ENCODE peak calls at places on chromosome 12, in nine cellular contexts. V is naive thymus-derived CD4-positive, alpha-beta T cell; Y is Caco-2; A is astrocyte; O is CD8-positive, alpha-beta T cell; Z is lower lobe of right lung; L is IMR-90; W is uterus; F is mesendoderm. K is an unnamed sample.
A peak's percentile ranks its signal among the peaks of the same experiment; 100 is the strongest.

GRCh38 chr12:7637641-7638040 is 28.1 kb downstream of the APOBEC1 start:
- DNase-seq in A (no peak), Y (no peak), O (no peak), Z (no peak), W (no peak), L (no peak), V (no peak), F (peak; percentile 51), K (no peak)

GRCh38 chr12:109763201-109763841 is 49.7 kb downstream of the FAM222A start:
- DNase-seq in V (peak; percentile 6), Z (peak; percentile 45), O (no peak), W (no peak), A (peak; percentile 35), L (peak; percentile 58), F (peak; percentile 56), Y (no peak), K (no peak)

GRCh38 chr12:57892232-57892987 is 45.9 kb upstream of the CTDSP2 start:
- DNase-seq in V (no peak), Z (no peak), O (no peak), Y (no peak), L (no peak), F (no peak), A (no peak), W (no peak), K (no peak)

GRCh38 chr12:3077572-3078081 is 448 bp downstream of the TSPAN9 start:
- DNase-seq in Z (no peak), Y (peak; percentile 29), W (peak; percentile 50), V (no peak), L (peak; percentile 45), A (peak; percentile 28), F (no peak), O (peak; percentile 14), K (no peak)

GRCh38 chr12:11758087-11758837 is 108.8 kb downstream of the ETV6 start:
- DNase-seq in Y (no peak), F (no peak), O (no peak), Z (no peak), L (no peak), V (no peak), A (no peak), W (no peak), K (no peak)

GRCh38 chr12:10615532-10615931 is 2.1 kb upstream of the MAGOHB start:
- DNase-seq in V (no peak), Y (peak; percentile 27), A (no peak), F (peak; percentile 15), O (no peak), Z (no peak), L (no peak), W (no peak), K (no peak)

GRCh38 chr12:1773937-1774655 is 46.3 kb upstream of the LRTM2 start:
- DNase-seq in F (no peak), W (no peak), V (no peak), O (no peak), Y (no peak), A (no peak), Z (no peak), L (peak; percentile 11), K (no peak)

GRCh38 chr12:82650627-82651337 is 35.9 kb upstream of the TMTC2 start:
- DNase-seq in L (no peak), F (peak; percentile 64), O (no peak), W (no peak), A (peak; percentile 41), V (no peak), Y (peak; percentile 27), Z (no peak), K (no peak)

GRCh38 chr12:14260011-14260993 is 105.2 kb upstream of the ATF7IP start:
- DNase-seq in W (peak; percentile 91), F (peak; percentile 99), Z (peak; percentile 95), V (no peak), O (no peak), Y (peak; percentile 23), A (peak; percentile 96), L (peak; percentile 93), K (peak; percentile 89)

DNA sequence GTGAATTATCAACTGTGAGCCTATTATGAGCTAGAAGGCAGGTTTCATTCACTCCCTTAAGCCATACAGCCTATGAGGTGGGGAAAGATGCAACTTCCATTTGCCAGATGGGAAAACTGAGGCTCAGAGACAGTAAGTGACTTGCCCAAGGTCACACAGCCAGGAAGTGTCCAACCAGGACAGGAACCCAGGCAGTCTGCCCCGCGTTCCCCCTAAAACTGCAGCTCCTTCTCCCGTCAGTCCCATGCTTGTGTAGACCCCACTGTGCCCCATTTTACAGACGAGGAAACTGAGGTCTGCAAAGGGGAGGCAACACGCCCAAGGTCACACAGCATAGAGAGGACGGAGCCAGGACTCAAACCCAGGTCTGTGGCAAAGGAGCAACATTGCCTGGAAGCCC is 50.6 kb downstream of the NCOR2 start:
- DNase-seq in F (no peak), V (no peak), Z (no peak), W (no peak), Y (no peak), O (no peak), A (no peak), L (no peak), K (no peak)
- H3K4me3 ChIP-seq in F (no peak overlapping the region), V (no peak overlapping the region), Z (peak overlapping the region; percentile 65), W (peak overlapping the region; percentile 49), Y (no peak overlapping the region), O (no peak overlapping the region), A (peak overlapping the region; percentile 61), L (no peak overlapping the region), K (no peak overlapping the region)

GRCh38 chr12:96425321-96425720 is 25.1 kb upstream of the CDK17 start:
- DNase-seq in A (peak; percentile 96), Z (no peak), Y (no peak), O (no peak), W (no peak), F (no peak), L (peak; percentile 97), V (peak; percentile 31), K (no peak)
- H3K4me1 ChIP-seq in A (peaks cover 35% of the 10 kb centered on the region), Z (peaks cover 18% of the 10 kb centered on the region), Y (no peaks in the 10 kb centered on the region), O (no peaks in the 10 kb centered on the region), W (no peaks in the 10 kb centered on the region), F (no peaks in the 10 kb centered on the region), L (peaks cover 25% of the 10 kb centered on the region), V (peaks cover 7% of the 10 kb centered on the region), K (peaks cover 2% of the 10 kb centered on the region)

DNA sequence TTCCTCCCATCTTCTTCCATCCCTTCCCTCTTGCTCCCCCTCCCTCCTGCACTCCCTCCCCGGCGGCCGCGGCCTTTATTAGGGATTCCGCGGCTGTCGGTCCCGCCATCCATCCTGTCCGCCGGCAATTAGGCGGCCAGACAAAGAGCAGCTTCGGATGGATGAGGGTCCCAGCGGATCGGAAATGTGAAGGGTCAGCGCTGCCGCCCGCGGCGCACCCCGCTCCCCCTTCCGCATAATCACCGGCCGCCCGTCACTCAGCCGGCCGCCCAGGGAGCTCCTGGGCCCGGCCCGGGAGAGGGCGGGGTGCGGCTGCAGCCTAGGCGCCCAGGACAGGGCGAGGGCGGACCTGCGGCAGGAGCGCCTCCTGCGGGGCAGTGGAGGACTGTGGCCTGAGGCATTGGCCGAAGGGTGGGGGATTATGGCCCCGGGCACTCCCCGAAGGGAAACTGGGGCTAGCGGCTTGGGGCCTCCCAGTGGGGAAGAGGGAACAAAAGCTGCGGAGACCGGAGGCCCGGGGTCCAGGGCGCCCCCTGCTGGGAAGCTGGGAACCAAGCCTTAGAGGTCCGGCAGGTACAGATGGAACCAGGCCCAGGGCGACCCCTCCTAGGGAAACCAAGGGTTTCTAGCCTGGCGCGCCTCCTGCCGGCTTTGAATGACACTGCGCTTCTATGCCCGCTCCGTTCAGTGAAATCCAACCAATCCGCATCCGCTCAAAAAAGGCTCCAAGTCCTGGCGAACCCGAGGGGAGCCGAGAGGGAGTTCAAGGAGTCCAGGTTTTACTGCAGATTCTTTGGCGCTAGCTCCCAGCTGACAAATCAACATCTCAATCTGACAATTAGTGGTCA is 4.4 kb upstream of the DNAJC22 start:
- DNase-seq in O (peak; percentile 71), V (peak; percentile 83), F (peak; percentile 97), Z (peak; percentile 86), Y (peak; percentile 74), L (peak; percentile 66), A (peak; percentile 39), W (peak; percentile 73), K (peak; percentile 97)
- H3K4me3 ChIP-seq in O (peak overlapping the region; percentile 52), V (peak overlapping the region; percentile 43), F (peak overlapping the region; percentile 43), Z (peak overlapping the region; percentile 54), Y (no peak overlapping the region), L (peak overlapping the region; percentile 33), A (peak overlapping the region; percentile 35), W (peak overlapping the region; percentile 37), K (peak overlapping the region; percentile 61)

GRCh38 chr12:106070147-106070546 is 68.6 kb downstream of the NUAK1 start:
- DNase-seq in W (no peak), V (no peak), O (no peak), Y (no peak), L (no peak), F (no peak), Z (no peak), A (no peak), K (no peak)

GRCh38 chr12:106071686-106072085 is 67.1 kb downstream of the NUAK1 start:
- DNase-seq in Z (no peak), A (no peak), W (no peak), V (no peak), O (no peak), L (peak; percentile 56), F (no peak), Y (no peak), K (no peak)

GRCh38 chr12:106068296-106068695 is 70.5 kb downstream of the NUAK1 start:
- DNase-seq in L (no peak), Y (no peak), W (no peak), F (no peak), Z (no peak), V (no peak), A (no peak), O (no peak), K (no peak)

GRCh38 chr12:106072751-106073150 is 66.0 kb downstream of the NUAK1 start:
- DNase-seq in Y (no peak), L (no peak), W (no peak), A (no peak), O (no peak), V (no peak), F (no peak), Z (no peak), K (no peak)

DNA sequence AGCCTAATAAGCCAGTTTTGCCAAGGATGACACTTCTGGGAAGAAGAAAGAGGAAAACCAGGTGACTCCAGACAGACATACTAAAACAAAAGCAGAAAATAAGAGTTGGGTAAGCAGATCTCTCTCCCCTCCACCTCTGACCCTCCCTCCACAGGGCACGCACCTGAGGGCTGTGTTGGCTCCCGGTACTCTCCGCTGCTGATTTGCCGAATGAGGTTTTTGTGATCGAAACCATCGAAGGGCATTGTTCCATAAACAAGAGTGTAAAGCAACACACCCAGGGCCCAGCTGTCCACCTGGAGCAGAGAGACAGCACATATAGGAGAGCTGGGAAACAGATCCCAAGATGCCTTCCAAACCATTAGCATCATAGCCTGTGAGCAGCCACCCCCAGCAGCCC is 68.1 kb downstream of the NUAK1 start:
- DNase-seq in A (no peak), W (no peak), L (no peak), Y (no peak), V (no peak), Z (no peak), F (no peak), O (no peak), K (no peak)
- H3K4me1 ChIP-seq in A (peaks cover 17% of the 10 kb centered on the region), W (peaks cover 23% of the 10 kb centered on the region), L (peaks cover 19% of the 10 kb centered on the region), Y (peaks cover 9% of the 10 kb centered on the region), V (no peaks in the 10 kb centered on the region), Z (peaks cover 18% of the 10 kb centered on the region), F (no peaks in the 10 kb centered on the region), O (no peaks in the 10 kb centered on the region), K (no peaks in the 10 kb centered on the region)

K was measured in iPS DF 6.9.